ENCODE peak calls at places on chromosomes 1 and 21, in eight cellular contexts. One of them, this sample, is unnamed.

GRCh38 chr1:81023187-81023724 is 777.5 kb upstream of the ADGRL2 start:
- DNase-seq in Kasumi-1: no peak
- DNase-seq in heart right ventricle: no peak
- DNase-seq in ureter: no peak
- DNase-seq in EL: no peak
- DNase-seq in caudate nucleus: no peak
- DNase-seq in cardiac fibroblast: no peak
- DNase-seq in psoas muscle: no peak
- DNase-seq in this sample: no peak

GRCh38 chr1:182392045-182393028 is 747 bp upstream of the GLUL start:
- DNase-seq in cardiac fibroblast: peak
- DNase-seq in caudate nucleus: no peak
- DNase-seq in Kasumi-1: peak
- DNase-seq in ureter: peak
- DNase-seq in EL: peak
- DNase-seq in heart right ventricle: peak
- DNase-seq in psoas muscle: no peak
- DNase-seq in this sample: no peak

GRCh38 chr1:245888809-245889208 is 618.3 kb downstream of the SMYD3 start:
- DNase-seq in psoas muscle: no peak
- DNase-seq in heart right ventricle: no peak
- DNase-seq in EL: peak
- DNase-seq in ureter: no peak
- DNase-seq in cardiac fibroblast: peak
- DNase-seq in caudate nucleus: no peak
- DNase-seq in Kasumi-1: peak
- DNase-seq in this sample: no peak

GRCh38 chr1:75097686-75098085 is 36.5 kb upstream of the LHX8 start:
- DNase-seq in psoas muscle: no peak
- DNase-seq in Kasumi-1: no peak
- DNase-seq in ureter: no peak
- DNase-seq in heart right ventricle: no peak
- DNase-seq in cardiac fibroblast: no peak
- DNase-seq in EL: no peak
- DNase-seq in caudate nucleus: no peak
- DNase-seq in this sample: no peak

GRCh38 chr1:181676269-181676668 is 193.0 kb downstream of the CACNA1E start:
- DNase-seq in cardiac fibroblast: no peak
- DNase-seq in EL: peak
- DNase-seq in heart right ventricle: no peak
- DNase-seq in psoas muscle: no peak
- DNase-seq in caudate nucleus: no peak
- DNase-seq in ureter: no peak
- DNase-seq in Kasumi-1: peak
- DNase-seq in this sample: no peak

GRCh38 chr1:230629511-230629910 is 12.8 kb upstream of the COG2 start:
- DNase-seq in ureter: no peak
- DNase-seq in EL: peak
- DNase-seq in heart right ventricle: no peak
- DNase-seq in Kasumi-1: no peak
- DNase-seq in psoas muscle: no peak
- DNase-seq in cardiac fibroblast: no peak
- DNase-seq in caudate nucleus: no peak
- DNase-seq in this sample: no peak

GRCh38 chr21:29256125-29256895 is 42.4 kb upstream of the BACH1 start:
- DNase-seq in Kasumi-1: no peak
- DNase-seq in caudate nucleus: no peak
- DNase-seq in ureter: no peak
- DNase-seq in heart right ventricle: no peak
- DNase-seq in EL: no peak
- DNase-seq in cardiac fibroblast: no peak
- DNase-seq in psoas muscle: no peak
- DNase-seq in this sample: no peak

GRCh38 chr1:206916000-206916709 is 5.6 kb downstream of the FCMR start:
- DNase-seq in caudate nucleus: no peak
- DNase-seq in cardiac fibroblast: no peak
- DNase-seq in psoas muscle: no peak
- DNase-seq in heart right ventricle: no peak
- DNase-seq in ureter: no peak
- DNase-seq in EL: no peak
- DNase-seq in Kasumi-1: no peak
- DNase-seq in this sample: no peak

This sample was measured in activated T-helper 2 cell treated with anti-CD3 and anti-CD28 coated beads, Interferon-gamma antibody, Interleukin-2, Interleukin-4, amounts not matched to agents 10 μg/mL and 5 μg/mL and 100 μg/mL, durations not matched to agents 14 hours and 24 hours and 36 hours.